ENCODE peak calls at places on chromosomes 16 and 17, in five cellular contexts. One of them, this sample, is unnamed.

GRCh38 chr17:9252525-9252924 is 231.2 kb downstream of the NTN1 start:
- DNase-seq in germinal center: no peak
- DNase-seq in fibroblast of lung: no peak
- DNase-seq in adrenal gland: no peak
- DNase-seq in cardiac muscle cell: no peak
- DNase-seq in this sample: no peak

GRCh38 chr17:3723188-3723555 is 531 bp upstream of the HASPIN start:
- DNase-seq in germinal center: no peak
- DNase-seq in fibroblast of lung: no peak
- DNase-seq in adrenal gland: no peak
- DNase-seq in cardiac muscle cell: no peak
- DNase-seq in this sample: no peak

GRCh38 chr17:213286-214105 is 32.0 kb upstream of the DOC2B start:
- DNase-seq in germinal center: no peak
- DNase-seq in fibroblast of lung: no peak
- DNase-seq in adrenal gland: no peak
- DNase-seq in cardiac muscle cell: no peak
- DNase-seq in this sample: no peak

GRCh38 chr16:71727545-71728324 is 3.2 kb upstream of the PHLPP2 start:
- DNase-seq in germinal center: no peak
- DNase-seq in fibroblast of lung: no peak
- DNase-seq in adrenal gland: no peak
- DNase-seq in cardiac muscle cell: no peak
- DNase-seq in this sample: no peak

GRCh38 chr17:51352798-51353197 is 92.5 kb downstream of the UTP18 start:
- DNase-seq in germinal center: no peak
- DNase-seq in fibroblast of lung: no peak
- DNase-seq in adrenal gland: no peak
- DNase-seq in cardiac muscle cell: no peak
- DNase-seq in this sample: no peak

GRCh38 chr16:54746596-54746995 is 184.1 kb upstream of the IRX5 start:
- DNase-seq in germinal center: no peak
- DNase-seq in fibroblast of lung: no peak
- DNase-seq in adrenal gland: no peak
- DNase-seq in cardiac muscle cell: no peak
- DNase-seq in this sample: no peak

GRCh38 chr17:49993423-49994037 is 1.5 kb downstream of the DLX3 start:
- DNase-seq in germinal center: no peak
- DNase-seq in fibroblast of lung: no peak
- DNase-seq in adrenal gland: no peak
- DNase-seq in cardiac muscle cell: peak; percentile 11
- DNase-seq in this sample: no peak

GRCh38 chr17:45129940-45130639 is 2.2 kb downstream of the PLCD3 start:
- DNase-seq in germinal center: no peak
- DNase-seq in fibroblast of lung: no peak
- DNase-seq in adrenal gland: peak; percentile 39
- DNase-seq in cardiac muscle cell: no peak
- DNase-seq in this sample: peak; percentile 77

GRCh38 chr16:89275837-89276720 is 58.6 kb downstream of the ZNF778 start:
- DNase-seq in germinal center: no peak
- DNase-seq in fibroblast of lung: no peak
- DNase-seq in adrenal gland: no peak
- DNase-seq in cardiac muscle cell: no peak
- DNase-seq in this sample: no peak